ENCODE peak calls at places on chromosome 22, in eight cellular contexts. X is right lobe of liver; G is activated CD8-positive, alpha-beta T cell treated with anti-CD3 and anti-CD28 coated beads for 36 hours; C is transverse colon; N is AG10803; L is OCI-LY7; J is fibroblast of pulmonary artery; F is endothelial cell. W is an unnamed sample.

GRCh38 chr22:22863001-22863400 is 24.6 kb upstream of the IGLL5 start:
- DNase-seq in X (no peak), G (no peak), J (no peak), N (no peak), C (no peak), L (no peak), F (no peak), W (no peak)

GRCh38 chr22:45477366-45478107 is 25.1 kb upstream of the FBLN1 start:
- DNase-seq in C (no peak), X (no peak), F (no peak), N (no peak), L (no peak), J (no peak), G (no peak), W (no peak)

GRCh38 chr22:23526588-23527315 is 53.3 kb downstream of the IGLL1 start:
- DNase-seq in J (no peak), X (no peak), L (no peak), F (no peak), C (no peak), G (no peak), N (no peak), W (no peak)

GRCh38 chr22:46071451-46072029 is 78.8 kb upstream of the PPARA start:
- DNase-seq in C (peak), L (peak), X (peak), N (peak), G (peak), J (peak), F (no peak), W (peak)

GRCh38 chr22:46355369-46355995 is 20.0 kb downstream of the TRMU start:
- DNase-seq in C (peak), N (peak), X (peak), L (peak), J (peak), G (peak), F (peak), W (peak)

GRCh38 chr22:40491990-40492631 is 121.7 kb downstream of the SGSM3 start:
- DNase-seq in L (peak), J (peak), F (no peak), G (no peak), N (peak), C (no peak), X (no peak), W (peak)

GRCh38 chr22:49216579-49216978 is 611.1 kb downstream of the BRD1 start:
- DNase-seq in J (no peak), X (peak), C (peak), G (no peak), L (no peak), N (no peak), F (no peak), W (no peak)

GRCh38 chr22:45242778-45243191 is 2.1 kb upstream of the KIAA0930 start:
- DNase-seq in C (peak), L (no peak), X (no peak), F (no peak), J (peak), N (no peak), G (no peak), W (no peak)

GRCh38 chr22:48754611-48755331 is 1072.9 kb downstream of the BRD1 start:
- DNase-seq in L (no peak), J (no peak), C (no peak), G (no peak), F (no peak), N (no peak), X (peak), W (no peak)

GRCh38 chr22:43151251-43152000 is at the start of gene TSPO:
- DNase-seq in L (peak), F (peak), C (peak), N (peak), X (peak), J (peak), G (peak), W (peak)

GRCh38 chr22:19520566-19521305 is 3.5 kb downstream of the CLDN5 start:
- DNase-seq in G (no peak), J (no peak), N (no peak), C (no peak), F (no peak), X (peak), L (no peak), W (no peak)

GRCh38 chr22:27022741-27023373 is 365.5 kb downstream of the MIAT start:
- DNase-seq in X (no peak), N (no peak), J (no peak), F (no peak), G (no peak), C (no peak), L (no peak), W (no peak)

GRCh38 chr22:48898524-48899377 is 928.9 kb downstream of the BRD1 start:
- DNase-seq in F (no peak), N (no peak), C (no peak), G (no peak), X (no peak), J (no peak), L (no peak), W (no peak)

GRCh38 chr22:43131773-43132501 is 11.3 kb downstream of the MCAT start:
- DNase-seq in C (no peak), F (no peak), G (no peak), X (no peak), L (no peak), J (no peak), N (no peak), W (no peak)

GRCh38 chr22:40249286-40249685 is 71.6 kb downstream of the TNRC6B start:
- DNase-seq in L (no peak), C (no peak), G (no peak), J (no peak), N (no peak), X (no peak), F (no peak), W (no peak)

GRCh38 chr22:30483169-30483568 is 11.4 kb upstream of the SEC14L3 start:
- DNase-seq in X (no peak), F (no peak), N (peak), J (peak), G (no peak), L (no peak), C (no peak), W (no peak)

GRCh38 chr22:22870577-22871398 is 16.8 kb upstream of the IGLL5 start:
- DNase-seq in N (no peak), J (no peak), G (no peak), X (no peak), F (no peak), C (no peak), L (peak), W (no peak)

GRCh38 chr22:30436196-30436595 is 10.6 kb downstream of the MTFP1 start:
- DNase-seq in N (no peak), C (no peak), J (no peak), L (no peak), F (no peak), X (no peak), G (no peak), W (peak)

GRCh38 chr22:46328066-46328465 is 7.4 kb upstream of the TRMU start:
- DNase-seq in G (no peak), C (no peak), X (no peak), J (no peak), N (no peak), L (no peak), F (no peak), W (no peak)

GRCh38 chr22:17077255-17077654 is 7.5 kb upstream of the IL17RA start:
- DNase-seq in C (no peak), L (no peak), G (no peak), J (no peak), N (peak), X (no peak), F (no peak), W (no peak)

GRCh38 chr22:23793326-23793725 is 6.6 kb downstream of the SMARCB1 start:
- DNase-seq in L (no peak), J (no peak), X (no peak), N (no peak), G (no peak), F (no peak), C (no peak), W (no peak)

GRCh38 chr22:47167056-47167455 is 404.6 kb downstream of the TBC1D22A start:
- DNase-seq in F (no peak), L (no peak), J (no peak), N (no peak), C (no peak), G (no peak), X (no peak), W (no peak)

GRCh38 chr22:24953294-24954113 is 988 bp downstream of the KIAA1671 start:
- DNase-seq in C (peak), N (no peak), F (no peak), X (peak), J (no peak), G (no peak), L (no peak), W (no peak)

GRCh38 chr22:28043269-28043668 is 124.2 kb upstream of the PITPNB start:
- DNase-seq in J (no peak), C (no peak), L (no peak), F (no peak), X (no peak), N (peak), G (no peak), W (no peak)

GRCh38 chr22:18971321-18971751 is 35.2 kb upstream of the PRODH start:
- DNase-seq in N (no peak), L (no peak), J (no peak), C (no peak), X (no peak), F (no peak), G (no peak), W (no peak)

GRCh38 chr22:45170001-45170466 is 6.3 kb downstream of the NUP50 start:
- DNase-seq in X (no peak), F (no peak), G (peak), N (no peak), C (no peak), L (no peak), J (no peak), W (no peak)

GRCh38 chr22:17205432-17205831 is 13.8 kb downstream of the ADA2 start:
- DNase-seq in J (no peak), G (no peak), F (no peak), N (no peak), X (no peak), C (no peak), L (peak), W (no peak)

GRCh38 chr22:17981497-17981896 is 42.9 kb downstream of the MICAL3 start:
- DNase-seq in X (no peak), C (no peak), G (no peak), F (no peak), N (no peak), L (peak), J (no peak), W (no peak)

GRCh38 chr22:30444632-30445437 is 19.3 kb downstream of the MTFP1 start:
- DNase-seq in C (peak), L (peak), F (peak), N (peak), G (peak), X (peak), J (peak), W (peak)

GRCh38 chr22:44648821-44649566 is 53.0 kb upstream of the PRR5 start:
- DNase-seq in J (peak), N (peak), L (no peak), G (no peak), F (no peak), X (no peak), C (peak), W (no peak)

GRCh38 chr22:26403827-26404226 is 25.2 kb upstream of the ASPHD2 start:
- DNase-seq in N (no peak), J (no peak), L (no peak), F (no peak), X (no peak), C (no peak), G (no peak), W (no peak)

GRCh38 chr22:47043835-47044721 is 281.6 kb downstream of the TBC1D22A start:
- DNase-seq in X (no peak), J (peak), N (peak), F (no peak), L (no peak), G (peak), C (peak), W (no peak)

GRCh38 chr22:19358195-19358594 is 66.7 kb upstream of the CLTCL1 start:
- DNase-seq in J (no peak), G (no peak), F (no peak), X (no peak), N (no peak), C (no peak), L (no peak), W (no peak)

GRCh38 chr22:29314537-29315285 is 786 bp downstream of the RASL10A start:
- DNase-seq in X (peak), C (peak), J (no peak), N (no peak), L (no peak), G (no peak), F (no peak), W (no peak)

GRCh38 chr22:29314074-29314473 is 1.4 kb downstream of the RASL10A start:
- DNase-seq in N (no peak), G (no peak), C (peak), L (no peak), J (no peak), F (no peak), X (no peak), W (no peak)

GRCh38 chr22:29312218-29313125 is 3.0 kb downstream of the RASL10A start:
- DNase-seq in J (no peak), F (no peak), N (no peak), X (no peak), L (no peak), C (no peak), G (no peak), W (no peak)

GRCh38 chr22:29311468-29312217 is 3.9 kb downstream of the RASL10A start:
- DNase-seq in G (no peak), F (no peak), N (peak), L (no peak), X (no peak), J (no peak), C (no peak), W (no peak)

GRCh38 chr22:29313126-29314071 is 2.1 kb downstream of the RASL10A start:
- DNase-seq in L (no peak), C (peak), J (peak), N (peak), F (no peak), G (peak), X (no peak), W (peak)
- TF ChIP-seq CTCF in L (peak), C (peak), J (peak), N (peak), F (peak), G (peak), X (peak), W (peak)

GRCh38 chr22:41946360-41947180 is at the start of gene CENPM:
- DNase-seq in C (peak), F (peak), G (peak), X (peak), J (peak), L (peak), N (peak), W (peak)
- TF ChIP-seq CTCF in C (peak), F (peak), G (peak), X (no peak), J (peak), L (peak), N (peak), W (no peak)

GRCh38 chr22:50483556-50483955 is 2.2 kb downstream of the ADM2 start:
- DNase-seq in C (no peak), F (no peak), G (no peak), L (no peak), J (no peak), X (no peak), N (no peak), W (no peak)

GRCh38 chr22:50487290-50488005 is 789 bp downstream of the MIOX start:
- DNase-seq in L (no peak), N (no peak), G (no peak), J (no peak), C (no peak), F (no peak), X (peak), W (no peak)

GRCh38 chr22:50486561-50487289 is at the start of gene MIOX:
- DNase-seq in X (peak), G (no peak), L (no peak), F (no peak), J (no peak), C (no peak), N (peak), W (no peak)

GRCh38 chr22:50483977-50484853 is 2.4 kb upstream of the MIOX start:
- DNase-seq in N (no peak), F (no peak), X (no peak), C (peak), J (no peak), G (no peak), L (no peak), W (no peak)

DNA sequence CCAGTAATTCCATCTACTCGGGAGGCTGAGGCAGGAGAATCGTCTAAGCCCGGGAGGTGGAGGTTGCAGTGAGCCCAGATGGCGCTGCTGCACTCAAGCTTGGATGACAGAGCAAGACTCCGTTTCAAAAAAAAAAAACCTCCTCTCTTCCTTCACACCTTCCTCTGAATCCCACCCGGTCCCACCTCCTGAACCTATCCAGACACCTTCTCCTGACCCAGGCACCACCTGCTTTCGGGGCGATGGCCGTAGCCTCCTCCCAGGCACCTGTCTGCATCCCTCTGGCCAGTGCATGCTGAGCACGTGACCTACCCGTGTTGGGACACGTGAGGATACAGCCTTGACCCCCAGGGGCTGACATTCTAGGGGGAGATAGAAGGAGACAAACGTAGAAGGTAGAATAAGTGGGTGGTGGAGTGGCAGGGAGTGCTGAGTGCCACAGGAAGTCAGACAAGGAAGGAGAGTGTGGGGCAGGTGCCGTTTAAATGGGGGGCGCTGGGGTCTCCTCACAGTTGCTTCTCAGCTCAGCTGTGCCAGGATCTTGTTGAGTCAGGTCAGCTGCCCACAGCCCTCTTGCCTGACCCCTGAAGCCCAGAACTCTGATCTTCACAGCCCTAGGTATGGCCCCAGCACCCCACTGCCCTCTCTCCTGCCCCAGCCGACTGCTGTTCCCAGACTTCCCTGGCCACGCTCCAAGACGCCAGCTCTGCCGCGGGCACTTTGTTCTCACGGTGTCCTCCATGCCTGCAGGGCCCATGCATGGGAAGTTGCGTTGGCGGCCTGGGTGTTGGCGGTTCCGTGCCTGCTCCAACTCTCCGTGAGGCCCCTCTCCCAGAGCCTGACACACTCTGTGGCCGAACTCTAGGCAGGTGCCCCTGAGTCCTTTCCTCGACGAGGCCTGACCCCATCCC is 1.2 kb upstream of the MIOX start:
- DNase-seq in N (peak), C (no peak), G (no peak), X (peak), F (no peak), J (no peak), L (no peak), W (no peak)
- TF ChIP-seq CTCF in N (no peak), C (no peak), G (no peak), X (no peak), F (no peak), J (no peak), L (peak), W (no peak)

GRCh38 chr22:37985050-37985585 is 763 bp upstream of the SOX10 start:
- DNase-seq in J (no peak), X (no peak), L (no peak), G (no peak), C (no peak), N (no peak), F (no peak), W (no peak)

GRCh38 chr22:37985751-37986281 is 1.5 kb upstream of the SOX10 start:
- DNase-seq in X (no peak), C (no peak), J (no peak), G (no peak), F (no peak), L (no peak), N (no peak), W (no peak)

GRCh38 chr22:37982151-37982838 is 2.1 kb downstream of the SOX10 start:
- DNase-seq in J (no peak), C (no peak), G (no peak), F (no peak), N (no peak), X (peak), L (no peak), W (no peak)

GRCh38 chr22:37982938-37983859 is 1.2 kb downstream of the SOX10 start:
- DNase-seq in G (no peak), F (peak), X (no peak), J (no peak), L (no peak), N (no peak), C (no peak), W (no peak)

DNA sequence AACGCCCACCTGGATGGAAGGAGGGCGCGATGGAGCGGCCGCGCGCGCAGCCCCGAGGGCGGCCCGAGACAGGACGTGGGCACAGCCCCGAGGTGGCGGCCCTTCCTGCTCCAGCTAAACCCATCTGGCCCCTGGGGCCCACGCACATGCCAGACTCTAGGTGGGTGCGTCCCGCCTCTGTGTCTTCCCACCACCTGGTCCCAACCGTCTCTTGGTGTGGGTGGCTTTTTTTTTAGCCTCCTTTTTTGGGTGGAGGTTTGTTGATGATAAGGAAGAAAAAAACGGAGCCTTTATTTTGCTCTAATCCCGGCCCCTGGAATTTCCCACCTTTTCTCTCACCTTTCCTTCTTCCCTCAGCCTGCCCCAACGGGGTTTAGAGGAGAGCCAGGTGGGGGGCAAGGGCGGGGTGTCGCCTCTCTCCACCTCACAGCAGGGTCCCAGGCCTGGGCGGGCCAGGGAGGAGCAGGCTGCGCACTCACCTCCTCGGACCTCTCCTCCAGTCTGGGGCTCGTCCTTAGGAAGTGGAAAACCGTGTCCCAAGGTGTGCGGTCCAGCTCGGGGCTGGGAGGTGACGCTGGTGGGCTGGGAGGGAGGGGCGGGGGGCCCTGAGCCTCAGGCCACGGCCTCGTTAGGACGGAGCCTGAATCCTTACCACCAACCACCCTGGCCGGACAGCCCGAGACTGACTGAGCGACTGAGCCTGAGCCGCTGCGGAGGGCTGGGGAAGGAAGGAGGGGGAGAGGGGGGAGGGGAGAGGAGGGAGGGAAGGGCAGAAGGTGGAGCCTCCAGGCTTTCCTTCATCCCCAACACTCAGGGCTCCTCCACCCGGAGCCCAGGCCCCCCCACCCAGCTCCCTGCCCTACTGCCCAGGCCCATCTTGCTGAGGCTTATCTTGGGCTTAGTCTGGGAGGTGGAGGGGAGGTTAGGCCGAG is at the start of gene SOX10:
- DNase-seq in C (no peak), J (no peak), F (no peak), N (no peak), L (no peak), G (no peak), X (no peak), W (no peak)
- TF ChIP-seq CTCF in C (no peak), J (no peak), F (no peak), N (no peak), L (no peak), G (no peak), X (no peak), W (no peak)

GRCh38 chr22:20751185-20751851 is 22.6 kb upstream of the SERPIND1 start:
- DNase-seq in N (no peak), G (no peak), J (no peak), X (no peak), C (no peak), L (no peak), F (peak), W (no peak)
- TF ChIP-seq CTCF in N (no peak), G (no peak), J (no peak), X (no peak), C (no peak), L (no peak), F (no peak), W (no peak)

DNA sequence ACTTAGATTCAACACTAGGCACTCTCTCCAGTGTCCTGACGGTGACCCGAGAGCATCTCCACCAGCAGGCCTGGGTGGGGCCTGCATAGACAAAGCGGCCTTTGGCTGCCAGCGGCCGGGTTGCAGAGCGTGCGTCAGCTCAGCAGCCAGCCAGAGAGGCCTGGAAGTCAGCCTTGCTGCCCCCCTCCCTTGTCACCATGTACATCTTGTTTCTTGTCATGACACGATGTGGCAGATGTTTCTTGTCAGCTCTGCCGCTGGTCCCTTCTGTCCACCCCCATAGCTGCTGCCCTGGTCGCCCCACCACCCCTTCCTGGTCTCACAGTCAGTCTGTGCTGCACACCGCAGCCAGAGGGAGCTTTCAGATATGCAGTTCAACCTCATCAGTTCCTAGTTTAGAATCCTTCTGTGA is 33.1 kb upstream of the CBX7 start:
- DNase-seq in F (no peak), C (no peak), G (no peak), J (peak), L (no peak), X (no peak), N (peak), W (no peak)
- TF ChIP-seq CTCF in F (no peak), C (no peak), G (no peak), J (peak), L (no peak), X (no peak), N (peak), W (no peak)

W was measured in GM13977.